ENCODE peak calls at places on chromosomes 13 and 19, in six cellular contexts. B is A673, M is pancreas, W is H54, Q is keratinocyte, Y is left ventricle myocardium inferior. A is an unnamed sample.

GRCh38 chr19:44552324-44552723 is 22.8 kb upstream of the CEACAM20 start:
- DNase-seq in W (peak; percentile 66), B (peak; percentile 47), M (peak; percentile 32), Y (no peak), Q (no peak), A (peak; percentile 60)

GRCh38 chr13:109874921-109875454 is 88.6 kb upstream of the IRS2 start:
- DNase-seq in Y (no peak), Q (no peak), W (no peak), B (no peak), M (no peak), A (no peak)

GRCh38 chr13:45833663-45834062 is 17.9 kb downstream of the SIAH3 start:
- DNase-seq in B (peak; percentile 42), W (peak; percentile 35), Q (no peak), Y (peak; percentile 35), M (peak; percentile 54), A (no peak)

GRCh38 chr13:51645154-51645650 is 60.9 kb downstream of the WDFY2 start:
- DNase-seq in Q (no peak), Y (no peak), B (peak; percentile 74), W (no peak), M (no peak), A (peak; percentile 39)

GRCh38 chr13:31225180-31225579 is 25.4 kb downstream of the B3GLCT start:
- DNase-seq in M (no peak), Y (no peak), W (no peak), B (no peak), Q (no peak), A (no peak)

GRCh38 chr13:80923907-80924306 is 583.0 kb upstream of the SPRY2 start:
- DNase-seq in Q (no peak), B (peak; percentile 15), W (no peak), Y (no peak), M (no peak), A (peak; percentile 18)

GRCh38 chr13:29162638-29163037 is 342.5 kb downstream of the MTUS2 start:
- DNase-seq in W (peak; percentile 17), Y (no peak), Q (no peak), B (no peak), M (no peak), A (no peak)

GRCh38 chr13:19362946-19363510 is 181.4 kb upstream of the TUBA3C start:
- DNase-seq in B (no peak), M (no peak), W (no peak), Y (no peak), Q (no peak), A (no peak)

GRCh38 chr13:63954683-63955082 is 2539.0 kb upstream of the PCDH20 start:
- DNase-seq in W (no peak), Q (no peak), B (no peak), Y (no peak), M (no peak), A (no peak)

GRCh38 chr13:29702912-29703351 is 107.4 kb upstream of the SLC7A1 start:
- DNase-seq in W (peak; percentile 61), B (peak; percentile 76), Y (peak; percentile 28), M (no peak), Q (peak; percentile 83), A (no peak)

GRCh38 chr13:65990684-65991083 is 1239.5 kb downstream of the PCDH9 start:
- DNase-seq in Y (no peak), B (no peak), Q (no peak), M (no peak), W (no peak), A (peak; percentile 52)

GRCh38 chr19:38667552-38668205 is 20.2 kb downstream of the ACTN4 start:
- DNase-seq in M (no peak), Y (no peak), Q (no peak), W (no peak), B (peak; percentile 54), A (no peak)

GRCh38 chr19:13275016-13275722 is 125.0 kb downstream of the IER2 start:
- DNase-seq in B (peak; percentile 85), Q (no peak), Y (no peak), M (no peak), W (no peak), A (no peak)

GRCh38 chr13:62360609-62361008 is 945.0 kb upstream of the PCDH20 start:
- DNase-seq in Q (no peak), B (peak; percentile 35), Y (no peak), M (no peak), W (no peak), A (peak; percentile 94)

GRCh38 chr19:1852294-1852646 is 4.0 kb upstream of the REXO1 start:
- DNase-seq in M (no peak), W (no peak), B (peak; percentile 77), Q (no peak), Y (no peak), A (peak; percentile 80)

GRCh38 chr19:29673451-29674371 is 8.4 kb downstream of the PLEKHF1 start:
- DNase-seq in Q (no peak), B (no peak), W (no peak), M (no peak), Y (no peak), A (no peak)

GRCh38 chr19:18999016-18999758 is 34.1 kb downstream of the SUGP2 start:
- DNase-seq in M (no peak), Y (no peak), B (no peak), W (no peak), Q (no peak), A (peak; percentile 68)

GRCh38 chr13:44796597-44797517 is 192.4 kb downstream of the NUFIP1 start:
- DNase-seq in W (no peak), B (no peak), Y (no peak), Q (no peak), M (no peak), A (peak; percentile 90)

GRCh38 chr19:10749435-10750384 is 31.8 kb downstream of the DNM2 start:
- DNase-seq in B (no peak), W (no peak), Y (no peak), M (peak; percentile 85), Q (no peak), A (peak; percentile 62)

GRCh38 chr19:21202865-21203494 is 61.1 kb downstream of the ZNF431 start:
- DNase-seq in B (peak; percentile 57), M (peak; percentile 39), W (peak; percentile 21), Q (no peak), Y (no peak), A (peak; percentile 66)

GRCh38 chr13:79485014-79485441 is 4.1 kb downstream of the NDFIP2 start:
- DNase-seq in M (peak; percentile 31), Y (no peak), B (no peak), W (no peak), Q (peak; percentile 69), A (no peak)

GRCh38 chr19:51460164-51460992 is 2.1 kb upstream of the SIGLEC8 start:
- DNase-seq in M (no peak), Q (no peak), Y (no peak), W (no peak), B (peak; percentile 7), A (no peak)

GRCh38 chr13:93260591-93260990 is 34.0 kb downstream of the GPC6 start:
- DNase-seq in W (no peak), M (no peak), B (no peak), Y (no peak), Q (no peak), A (no peak)

GRCh38 chr13:27943951-27944350 is 24.2 kb downstream of the PDX1 start:
- DNase-seq in Q (no peak), M (no peak), Y (no peak), W (no peak), B (no peak), A (peak; percentile 14)

GRCh38 chr13:24727731-24728601 is 36.0 kb upstream of the RNF17 start:
- DNase-seq in B (peak; percentile 90), W (peak; percentile 51), M (peak; percentile 65), Q (peak; percentile 38), Y (no peak), A (peak; percentile 67)

GRCh38 chr19:46674416-46675178 is 13.6 kb upstream of the DACT3 start:
- DNase-seq in Y (no peak), W (no peak), Q (no peak), B (peak; percentile 58), M (no peak), A (peak; percentile 19)

GRCh38 chr13:110546933-110547332 is 14.6 kb downstream of the RAB20 start:
- DNase-seq in M (peak; percentile 89), B (peak; percentile 53), Q (no peak), W (peak; percentile 99), Y (peak; percentile 78), A (no peak)

A was measured in NCI-H69.